ENCODE peak calls at places on chromosomes 4 and X, in six cellular contexts. J is LoVo; P is left cardiac atrium; H is left ventricle myocardium inferior; X is activated B cell treated with CpG ODN at 0.5 μM for 24 hours; Z is activated naive CD8-positive, alpha-beta T cell treated with anti-CD3 and anti-CD28 coated beads, Interleukin-2, amount 50 U/mL, for 24 hours. F is an unnamed sample.

GRCh38 chrX:22748093-22748999 is 251.4 kb upstream of the DDX53 start:
- DNase-seq in J (peak), P (peak), H (no peak), X (peak), Z (peak), F (peak)

GRCh38 chr4:76212301-76212700 is 1.3 kb downstream of the SCARB2 start:
- DNase-seq in J (no peak), P (no peak), H (no peak), X (no peak), Z (no peak), F (no peak)

GRCh38 chrX:54633641-54634040 is 103.6 kb downstream of the GNL3L start:
- DNase-seq in J (no peak), P (no peak), H (no peak), X (no peak), Z (no peak), F (no peak)

GRCh38 chr4:40721730-40722171 is 28.0 kb upstream of the NSUN7 start:
- DNase-seq in J (no peak), P (no peak), H (no peak), X (no peak), Z (no peak), F (no peak)

GRCh38 chr4:144557404-144557803 is 88.6 kb upstream of the HHIP start:
- DNase-seq in J (no peak), P (no peak), H (no peak), X (no peak), Z (no peak), F (no peak)

GRCh38 chr4:25943312-25943711 is 29.3 kb downstream of the SMIM20 start:
- DNase-seq in J (no peak), P (no peak), H (peak), X (no peak), Z (no peak), F (no peak)

GRCh38 chrX:132022863-132023116 is 312 bp upstream of the STK26 start:
- DNase-seq in J (no peak), P (peak), H (peak), X (no peak), Z (no peak), F (no peak)

GRCh38 chr4:167265231-167265630 is 30.9 kb upstream of the SPOCK3 start:
- DNase-seq in J (no peak), P (no peak), H (no peak), X (no peak), Z (no peak), F (no peak)

GRCh38 chr4:152102184-152103000 is 341.6 kb upstream of the GATB start:
- DNase-seq in J (peak), P (no peak), H (no peak), X (no peak), Z (no peak), F (no peak)

GRCh38 chr4:15729910-15730533 is 27.2 kb downstream of the BST1 start:
- DNase-seq in J (peak), P (no peak), H (no peak), X (no peak), Z (peak), F (no peak)

GRCh38 chrX:16022580-16023170 is 100.7 kb upstream of the GRPR start:
- DNase-seq in J (peak), P (no peak), H (no peak), X (no peak), Z (no peak), F (no peak)